ENCODE peak calls at places on chromosomes 13 and 19, in four cellular contexts. V, M, T and A are unnamed samples.

GRCh38 chr19:56765107-56765506 is 75.4 kb downstream of the PEG3 start:
- DNase-seq in V (peak), T (no peak), M (no peak), A (no peak)

GRCh38 chr13:23159587-23160240 is 21.1 kb upstream of the SGCG start:
- DNase-seq in M (no peak), T (no peak), V (peak), A (peak)

GRCh38 chr13:36357692-36358091 is 11.5 kb upstream of the SPART start:
- DNase-seq in T (no peak), V (no peak), M (no peak), A (no peak)

GRCh38 chr19:35774274-35775045 is 904 bp upstream of the ARHGAP33 start:
- DNase-seq in V (no peak), T (no peak), M (no peak), A (peak)

GRCh38 chr19:29577662-29577963 is 28.5 kb upstream of the POP4 start:
- DNase-seq in M (no peak), V (no peak), T (no peak), A (peak)

GRCh38 chr19:45591004-45591637 is 6.5 kb upstream of the OPA3 start:
- DNase-seq in T (no peak), M (peak), V (peak), A (peak)

GRCh38 chr13:74061939-74062595 is 72.1 kb downstream of the KLF12 start:
- DNase-seq in T (no peak), V (no peak), M (peak), A (no peak)

GRCh38 chr13:113604186-113604585 is 19.6 kb downstream of the TFDP1 start:
- DNase-seq in V (no peak), T (no peak), M (no peak), A (no peak)

GRCh38 chr19:34508540-34508939 is 27.0 kb downstream of the WTIP start:
- DNase-seq in M (no peak), V (peak), T (no peak), A (no peak)

GRCh38 chr13:30985637-30986205 is 53.3 kb downstream of the TEX26 start:
- DNase-seq in V (peak), M (peak), T (no peak), A (no peak)

GRCh38 chr13:84903391-84903790 is 895.8 kb downstream of the SLITRK6 start:
- DNase-seq in V (no peak), M (no peak), T (no peak), A (no peak)

GRCh38 chr19:15640904-15641597 is 354 bp downstream of the CYP4F3 start:
- DNase-seq in V (no peak), T (no peak), M (no peak), A (no peak)

DNA sequence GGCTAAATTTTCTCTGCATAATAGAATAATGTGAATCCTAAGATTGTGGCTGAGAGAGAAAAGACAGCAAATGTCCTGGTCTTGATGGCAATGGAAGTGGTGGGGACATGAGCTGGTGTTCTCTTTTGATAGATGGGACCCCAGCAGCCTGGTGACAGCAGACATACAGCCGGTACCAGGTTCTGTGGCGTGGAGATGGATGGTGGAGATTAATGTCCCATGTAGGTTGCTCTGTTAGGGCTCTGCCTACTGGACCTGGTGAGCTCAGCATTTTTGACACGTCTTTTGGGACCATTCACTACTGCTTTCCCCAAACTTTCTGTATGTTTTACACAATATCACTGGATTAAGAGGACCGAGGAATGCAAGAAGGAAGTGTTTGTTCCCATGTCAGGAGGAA is 8.2 kb upstream of the SIGLEC14 start:
- DNase-seq in M (no peak), V (peak), T (no peak), A (no peak)
- H3K56ac ChIP-seq in M (no peak), V (no peak), T (no peak), A (no peak)

GRCh38 chr13:28093871-28094270 is 6.5 kb downstream of the FLT3 start:
- DNase-seq in M (no peak), V (no peak), T (no peak), A (no peak)

GRCh38 chr13:28094311-28094710 is 6.1 kb downstream of the FLT3 start:
- DNase-seq in M (no peak), T (no peak), V (no peak), A (no peak)

GRCh38 chr13:28089065-28089464 is 11.3 kb downstream of the FLT3 start:
- DNase-seq in V (no peak), T (no peak), M (no peak), A (no peak)
- H3K56ac ChIP-seq in V (no peak), T (no peak), M (no peak), A (no peak)

GRCh38 chr19:55503447-55504251 is 15.4 kb downstream of the SSC5D start:
- DNase-seq in V (peak), M (peak), T (peak), A (peak)
- H3K56ac ChIP-seq in V (no peak), M (no peak), T (no peak), A (no peak)

GRCh38 chr13:99161512-99161911 is 39.1 kb upstream of the UBAC2 start:
- DNase-seq in T (no peak), V (no peak), M (no peak), A (no peak)
- H3K56ac ChIP-seq in T (no peak), V (no peak), M (no peak), A (no peak)

GRCh38 chr19:19280561-19280960 is 7.5 kb upstream of the TM6SF2 start:
- DNase-seq in M (peak), T (no peak), V (no peak), A (no peak)

GRCh38 chr19:19279853-19280252 is 6.8 kb upstream of the TM6SF2 start:
- DNase-seq in T (no peak), M (no peak), V (no peak), A (no peak)

DNA sequence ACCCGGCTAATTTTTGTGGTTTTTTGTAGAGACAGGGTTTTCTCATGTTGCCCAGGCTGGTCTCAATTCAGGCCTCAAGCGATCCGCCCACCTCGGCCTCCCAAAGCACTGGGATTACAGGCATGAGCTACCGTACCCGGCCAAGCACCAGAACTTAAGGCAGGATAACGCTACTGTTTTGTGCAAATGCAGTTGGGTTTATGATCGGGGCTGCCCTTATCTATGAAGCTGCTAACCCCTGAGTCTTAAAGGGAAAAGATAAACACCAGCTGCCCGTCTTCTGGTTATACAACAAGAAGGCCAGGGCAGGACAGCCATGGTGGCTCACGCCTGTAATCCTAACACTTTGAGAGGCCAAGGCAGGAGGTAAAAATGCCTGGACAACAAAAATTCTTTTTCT is 12.6 kb upstream of the TM6SF2 start:
- DNase-seq in V (no peak), T (no peak), M (no peak), A (no peak)
- H3K56ac ChIP-seq in V (no peak), T (no peak), M (no peak), A (no peak)

GRCh38 chr13:81686877-81687276 is 1346.0 kb upstream of the SPRY2 start:
- DNase-seq in V (no peak), M (no peak), T (no peak), A (no peak)
- H3K56ac ChIP-seq in V (no peak), M (no peak), T (no peak), A (no peak)

GRCh38 chr13:88071371-88071770 is 400.2 kb downstream of the SLITRK5 start:
- DNase-seq in V (no peak), T (no peak), M (no peak), A (no peak)
- H3K56ac ChIP-seq in V (no peak), T (no peak), M (no peak), A (no peak)

GRCh38 chr13:44425041-44425814 is 51.6 kb downstream of the SERP2 start:
- DNase-seq in V (no peak), T (no peak), M (no peak), A (no peak)
- H3K56ac ChIP-seq in V (no peak), T (no peak), M (no peak), A (no peak)

GRCh38 chr13:87877477-87877876 is 206.3 kb downstream of the SLITRK5 start:
- DNase-seq in V (no peak), M (no peak), T (no peak), A (no peak)
- H3K56ac ChIP-seq in V (no peak), M (no peak), T (no peak), A (no peak)